ENCODE peak calls at places on chromosome 11, in four cellular contexts. J is K562, Z is HCT116, H is HepG2. N is an unnamed sample.

GRCh38 chr11:121250843-121251242 is 41.7 kb upstream of the SC5D start:
- DNase-seq in Z (no peak), J (no peak), H (no peak), N (no peak)

GRCh38 chr11:71298016-71298550 is 45.7 kb upstream of the SHANK2 start:
- DNase-seq in J (no peak), Z (no peak), H (no peak), N (no peak)

GRCh38 chr11:44565746-44566558 is 489 bp downstream of the CD82 start:
- DNase-seq in J (peak; percentile 3), Z (no peak), H (no peak), N (no peak)

GRCh38 chr11:7549681-7550080 is 35.9 kb downstream of the PPFIBP2 start:
- DNase-seq in H (no peak), Z (no peak), J (no peak), N (no peak)

GRCh38 chr11:122440783-122441701 is 214.5 kb upstream of the UBASH3B start:
- DNase-seq in Z (no peak), J (no peak), H (no peak), N (no peak)

GRCh38 chr11:132429685-132430084 is 1059.3 kb downstream of the NTM start:
- DNase-seq in J (no peak), Z (no peak), H (no peak), N (no peak)

GRCh38 chr11:61531033-61531432 is 22.5 kb downstream of the LRRC10B start:
- DNase-seq in J (no peak), Z (no peak), H (no peak), N (no peak)

GRCh38 chr11:118267486-118267885 is 3.4 kb upstream of the MPZL2 start:
- DNase-seq in H (no peak), Z (no peak), J (no peak), N (no peak)

GRCh38 chr11:119340335-119341221 is at the start of gene C1QTNF5:
- DNase-seq in J (no peak), Z (no peak), H (no peak), N (no peak)

GRCh38 chr11:116601734-116602636 is 170.8 kb downstream of the BUD13 start:
- DNase-seq in H (no peak), Z (no peak), J (no peak), N (no peak)

GRCh38 chr11:44304091-44305084 is 5.6 kb downstream of the ALX4 start:
- DNase-seq in J (no peak), Z (no peak), H (no peak), N (no peak)

GRCh38 chr11:130645164-130645859 is 196.9 kb downstream of the ADAMTS15 start:
- DNase-seq in Z (no peak), J (no peak), H (no peak), N (no peak)

GRCh38 chr11:13334068-13334785 is 56.6 kb downstream of the BMAL1 start:
- DNase-seq in J (no peak), H (no peak), Z (no peak), N (no peak)

GRCh38 chr11:24298126-24298525 is 198.7 kb upstream of the LUZP2 start:
- DNase-seq in H (no peak), J (no peak), Z (no peak), N (no peak)

GRCh38 chr11:113386866-113387265 is 713 bp upstream of the ANKK1 start:
- DNase-seq in Z (no peak), J (no peak), H (no peak), N (no peak)

GRCh38 chr11:88175004-88175706 is at the start of gene RAB38:
- DNase-seq in H (no peak), Z (peak; percentile 42), J (peak; percentile 27), N (no peak)

GRCh38 chr11:129536338-129536737 is 160.7 kb downstream of the BARX2 start:
- DNase-seq in J (no peak), Z (no peak), H (no peak), N (no peak)

GRCh38 chr11:96309001-96309642 is 33.9 kb downstream of the MAML2 start:
- DNase-seq in Z (no peak), J (no peak), H (no peak), N (no peak)

GRCh38 chr11:12219732-12220131 is 109.3 kb downstream of the MICAL2 start:
- DNase-seq in H (no peak), J (no peak), Z (no peak), N (no peak)

GRCh38 chr11:71326328-71326940 is 74.1 kb upstream of the SHANK2 start:
- DNase-seq in J (no peak), Z (no peak), H (no peak), N (no peak)

GRCh38 chr11:130181295-130182272 is 22.0 kb downstream of the ST14 start:
- DNase-seq in H (peak; percentile 99), J (no peak), Z (no peak), N (no peak)

DNA sequence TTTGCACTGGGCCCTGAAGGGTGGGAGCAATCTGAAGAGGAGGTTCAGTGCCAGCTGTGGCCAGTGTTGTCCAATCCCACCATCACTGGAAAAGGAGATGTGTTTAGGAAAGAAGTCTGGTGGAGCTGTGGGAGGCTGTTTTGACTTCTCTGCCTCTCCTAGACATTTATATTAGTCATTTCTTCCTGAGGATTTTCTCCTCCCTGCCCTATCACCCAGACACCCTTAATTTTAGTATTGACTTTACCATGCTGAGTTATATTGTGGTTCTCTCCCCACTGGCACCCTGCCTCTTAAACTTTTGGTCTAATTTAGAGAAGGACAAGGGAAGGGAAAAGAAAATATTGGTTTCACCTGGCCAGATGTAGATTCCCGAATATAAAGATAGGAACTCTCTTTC is 159.1 kb downstream of the WNT11 start:
- DNase-seq in Z (no peak), J (no peak), H (no peak), N (no peak)
- TF ChIP-seq TCF7L2 in Z (no peak), J (no peak), H (no peak), N (no peak)

GRCh38 chr11:133579165-133580031 is 47.1 kb upstream of the OPCML start:
- DNase-seq in H (no peak), J (no peak), Z (no peak), N (no peak)
- TF ChIP-seq TCF7L2 in H (no peak), J (no peak), Z (no peak), N (no peak)

DNA sequence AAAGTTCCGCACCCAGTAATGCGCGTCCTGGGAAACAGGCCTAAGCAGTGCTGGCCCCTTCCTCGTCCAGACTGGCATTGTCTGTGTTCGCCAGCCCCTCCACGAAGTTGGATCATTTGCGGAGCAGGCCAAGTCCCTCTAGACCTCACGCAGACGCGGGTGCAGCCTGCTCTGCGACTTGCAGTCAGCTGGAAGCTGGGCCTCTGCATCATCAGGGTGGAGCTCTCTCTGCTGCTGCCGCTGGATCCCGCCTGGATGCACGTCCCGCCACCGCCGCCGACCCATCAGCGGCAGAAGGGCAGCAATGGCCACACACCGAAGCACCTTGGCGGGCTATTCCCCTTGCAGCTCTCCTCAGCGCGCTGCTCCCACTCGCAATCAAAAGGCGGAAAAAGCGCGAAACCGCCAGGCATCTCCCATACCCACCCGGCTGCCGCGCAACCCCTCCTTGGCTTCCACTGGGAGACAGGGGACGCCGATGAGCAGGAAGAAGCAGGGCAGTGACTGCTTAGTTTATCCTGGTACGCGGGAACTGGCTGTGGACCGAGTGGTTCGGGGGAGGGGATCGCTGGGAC is 34.1 kb upstream of the GLYATL1 start:
- DNase-seq in J (no peak), H (no peak), Z (no peak), N (no peak)
- TF ChIP-seq TCF7L2 in J (no peak), H (no peak), Z (no peak), N (no peak)

DNA sequence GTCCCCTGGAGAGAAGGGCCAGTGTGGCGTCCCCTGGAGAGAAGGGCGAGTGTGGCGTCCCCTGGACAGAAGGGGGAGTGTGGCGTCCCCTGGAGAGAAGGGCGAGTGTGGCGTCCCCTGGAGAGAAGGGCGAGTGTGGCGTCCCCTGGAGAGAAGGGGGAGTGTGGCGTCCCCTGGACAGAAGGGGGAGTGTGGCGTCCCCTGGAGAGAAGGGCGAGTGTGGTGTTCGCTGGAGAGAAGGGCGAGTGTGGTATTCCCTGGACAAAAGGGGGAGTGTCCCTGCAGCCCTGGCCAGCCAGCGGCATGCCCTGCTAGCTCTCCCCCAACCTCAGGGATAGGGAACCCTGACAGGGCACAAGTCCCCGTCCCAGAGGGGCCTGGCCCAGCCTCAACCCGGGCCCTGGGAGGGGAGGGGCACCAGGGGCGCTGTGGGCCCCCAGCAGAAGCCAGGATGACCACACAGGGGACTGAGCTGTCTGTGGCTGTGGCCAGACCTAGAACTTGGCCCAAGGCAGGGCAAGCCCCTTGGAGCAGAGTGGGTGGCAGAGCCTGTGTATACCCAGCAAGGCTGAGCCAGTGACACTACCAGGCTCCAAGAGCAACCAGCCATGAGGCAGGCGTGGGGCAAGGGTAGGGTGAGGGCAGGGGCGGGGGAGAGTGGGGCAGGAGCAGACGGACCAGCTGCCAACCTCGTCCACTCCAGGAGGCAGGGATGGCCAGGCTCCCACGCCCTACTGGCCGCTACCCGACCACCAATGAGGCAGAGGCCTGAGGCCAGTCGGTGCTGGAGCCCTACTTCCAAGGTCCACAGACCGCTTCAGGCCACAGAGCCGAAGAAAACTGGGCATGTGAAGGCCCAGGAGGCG is 4.2 kb downstream of the HRAS start:
- DNase-seq in J (no peak), Z (no peak), H (no peak), N (no peak)
- TF ChIP-seq TCF7L2 in J (no peak), Z (no peak), H (no peak), N (no peak)

GRCh38 chr11:68340784-68341556 is 28.6 kb downstream of the LRP5 start:
- DNase-seq in Z (no peak), H (no peak), J (no peak), N (no peak)
- TF ChIP-seq TCF7L2 in Z (no peak), H (no peak), J (no peak), N (no peak)

GRCh38 chr11:91639359-91639758 is 585.3 kb upstream of the FAT3 start:
- DNase-seq in J (no peak), H (no peak), Z (no peak), N (no peak)

DNA sequence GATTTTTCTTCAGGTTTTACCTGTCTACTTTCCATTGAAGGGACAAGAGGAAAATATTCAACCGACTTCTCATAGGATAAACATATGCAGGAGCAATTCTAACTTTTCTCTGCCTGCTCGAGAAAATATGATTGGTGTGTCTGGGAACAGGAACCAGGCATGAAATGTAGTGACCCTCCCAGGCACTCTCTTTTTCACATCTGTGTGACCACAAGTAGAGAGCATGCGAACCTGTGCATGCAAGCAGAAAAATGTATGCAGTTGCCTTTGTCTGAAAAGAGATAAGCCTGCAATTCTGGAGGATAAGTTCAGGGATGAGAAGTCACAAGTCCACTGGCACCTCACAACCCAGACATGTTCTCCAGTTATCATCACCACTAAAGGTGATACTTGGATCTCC is 583.5 kb upstream of the FAT3 start:
- DNase-seq in J (no peak), Z (no peak), H (no peak), N (no peak)
- TF ChIP-seq TCF7L2 in J (no peak), Z (no peak), H (no peak), N (no peak)

GRCh38 chr11:76694664-76695063 is 24.1 kb upstream of the LRRC32 start:
- DNase-seq in J (no peak), Z (no peak), H (no peak), N (no peak)
- TF ChIP-seq TCF7L2 in J (no peak), Z (no peak), H (no peak), N (no peak)

DNA sequence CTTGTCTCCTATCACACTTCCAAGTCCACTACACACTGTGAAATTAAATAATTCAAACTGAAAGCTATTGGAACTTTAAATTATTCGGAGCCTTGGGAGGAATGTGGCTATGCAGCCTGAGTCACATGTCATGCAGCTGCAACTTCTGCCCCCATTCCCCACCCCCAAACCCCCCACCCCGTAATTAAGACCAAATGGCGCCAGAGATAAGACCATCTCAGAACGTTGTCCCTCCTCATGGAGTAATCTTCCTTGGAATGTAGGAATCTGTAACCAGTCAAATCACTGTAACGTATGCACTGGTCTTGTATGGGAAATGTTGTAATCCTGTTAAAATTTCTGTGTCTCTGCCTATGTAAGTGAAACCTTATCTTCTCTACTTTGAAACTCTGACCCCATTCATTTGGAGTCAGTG is 37.0 kb downstream of the GAB2 start:
- DNase-seq in H (no peak), Z (no peak), J (peak; percentile 46), N (no peak)
- TF ChIP-seq TCF7L2 in H (no peak), Z (no peak), J (no peak), N (no peak)